ENCODE peak calls at places on chromosomes 7 and 10, in five cellular contexts. I, X, J, C and B are unnamed samples. For H3F3A, the result is how much of the 10 kb centered on the place peaks cover.

GRCh38 chr7:44767912-44768662 is 19.4 kb downstream of the ZMIZ2 start:
- DNase-seq in C (peak), J (peak), I (no peak), X (peak), B (peak)

GRCh38 chr7:121766676-121767075 is 106.3 kb upstream of the PTPRZ1 start:
- DNase-seq in X (no peak), I (no peak), J (no peak), C (no peak), B (no peak)

GRCh38 chr10:87547734-87548311 is 43.1 kb downstream of the MINPP1 start:
- DNase-seq in I (peak), J (no peak), X (peak), C (no peak), B (no peak)

GRCh38 chr7:19928247-19928646 is 154.8 kb upstream of the TMEM196 start:
- DNase-seq in X (peak), J (no peak), I (no peak), C (no peak), B (no peak)

GRCh38 chr7:107027208-107027607 is 17.3 kb upstream of the PRKAR2B start:
- DNase-seq in C (no peak), J (no peak), I (no peak), X (no peak), B (no peak)

GRCh38 chr10:13092446-13093102 is 7.4 kb upstream of the OPTN start:
- DNase-seq in X (peak), I (no peak), C (no peak), J (no peak), B (no peak)

GRCh38 chr10:95814011-95814727 is 58.2 kb downstream of the ENTPD1 start:
- DNase-seq in I (peak), X (peak), C (no peak), J (no peak), B (peak)

GRCh38 chr10:80460399-80461207 is 6.5 kb downstream of the TSPAN14 start:
- DNase-seq in X (peak), J (no peak), C (no peak), I (peak), B (peak)

GRCh38 chr7:150586068-150586777 is 19.0 kb downstream of the GIMAP4 start:
- DNase-seq in J (no peak), C (no peak), I (no peak), X (no peak), B (no peak)

GRCh38 chr10:31134303-31134928 is 102.8 kb upstream of the ZNF438 start:
- DNase-seq in J (no peak), C (no peak), I (peak), X (peak), B (peak)

GRCh38 chr10:76033457-76034196 is 602.2 kb downstream of the LRMDA start:
- DNase-seq in X (peak), I (peak), C (no peak), J (no peak), B (no peak)

GRCh38 chr7:72781161-72781560 is 46.8 kb downstream of the TYW1B start:
- DNase-seq in X (no peak), J (no peak), I (peak), C (no peak), B (no peak)

GRCh38 chr10:24756283-24756682 is 32.6 kb upstream of the ARHGAP21 start:
- DNase-seq in C (no peak), I (no peak), J (no peak), X (no peak), B (no peak)

GRCh38 chr7:54780490-54780889 is 21.5 kb upstream of the SEC61G start:
- DNase-seq in C (no peak), X (no peak), I (no peak), J (no peak), B (no peak)

GRCh38 chr10:35642023-35642792 is at the start of gene FZD8:
- DNase-seq in X (peak), J (peak), I (peak), C (peak), B (no peak)

GRCh38 chr10:57961487-57961886 is 306.2 kb downstream of the IPMK start:
- DNase-seq in J (no peak), X (no peak), I (no peak), C (no peak), B (no peak)

GRCh38 chr10:89426230-89426868 is 12.0 kb downstream of the IFIT5 start:
- DNase-seq in C (peak), X (peak), J (peak), I (peak), B (no peak)

GRCh38 chr7:128833148-128833938 is 3.1 kb downstream of the FLNC start:
- DNase-seq in X (peak), J (no peak), C (peak), I (peak), B (no peak)

GRCh38 chr7:31022117-31022516 is 30.0 kb upstream of the ADCYAP1R1 start:
- DNase-seq in I (no peak), C (no peak), X (no peak), J (no peak), B (no peak)

GRCh38 chr7:100100420-100101015 is 679 bp downstream of the MCM7 start:
- DNase-seq in J (peak), C (peak), X (peak), I (peak), B (peak)
- H3F3A ChIP-seq in J (under half), C (under half), X (under half), I (half or more), B (half or more)

GRCh38 chr7:32515890-32516550 is 20.7 kb downstream of the AVL9 start:
- DNase-seq in C (no peak), J (no peak), X (peak), I (no peak), B (no peak)
- H3K27ac ChIP-seq in C (no peak), J (no peak), X (peak), I (no peak), B (no peak)

DNA sequence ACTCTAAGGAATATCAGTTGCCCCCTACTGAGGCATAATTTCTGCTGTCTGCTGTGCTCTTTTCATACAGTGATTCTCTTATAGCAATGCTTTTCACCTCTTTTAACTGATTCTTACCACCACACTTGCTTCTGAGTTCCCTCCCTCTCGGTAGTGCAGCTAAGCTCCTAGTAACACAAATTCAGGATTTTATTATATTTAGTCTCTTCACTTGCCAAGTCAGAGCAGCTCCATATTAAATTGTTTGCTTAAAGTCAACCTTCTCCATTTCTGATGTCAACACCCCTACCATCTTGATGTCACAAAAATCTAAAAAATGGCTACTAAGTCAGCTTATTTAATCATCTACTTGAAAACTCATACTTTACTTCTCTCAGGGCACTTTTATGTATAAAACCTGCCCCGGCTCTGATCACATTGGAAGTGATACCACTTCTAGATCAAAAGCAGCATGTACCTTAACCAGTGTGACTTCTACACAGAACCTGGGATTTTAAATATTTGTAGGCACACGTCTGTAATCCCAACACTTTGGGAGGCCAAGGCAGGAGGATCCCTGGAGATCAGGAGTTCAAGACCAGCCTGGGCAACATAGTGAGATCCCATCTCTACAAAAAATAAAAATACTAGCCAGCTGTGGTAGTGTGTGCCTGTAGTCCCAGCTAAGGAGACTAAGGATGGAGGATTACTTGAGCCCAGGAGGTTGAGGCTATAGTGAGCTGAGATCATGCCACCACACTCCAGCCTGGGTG is 55.3 kb downstream of the GDI2 start:
- DNase-seq in I (no peak), X (no peak), C (no peak), J (no peak), B (no peak)
- H3F3A ChIP-seq in I (under half), X (half or more), C (under half), J (under half), B (under half)

GRCh38 chr10:51422311-51423120 is 276.9 kb downstream of the CSTF2T start:
- DNase-seq in I (peak), C (peak), J (peak), X (peak), B (peak)
- H3K27ac ChIP-seq in I (no peak), C (no peak), J (no peak), X (no peak), B (no peak)

GRCh38 chr10:51344371-51344770 is 270.1 kb downstream of the PRKG1 start:
- DNase-seq in I (no peak), C (no peak), J (no peak), X (no peak), B (no peak)
- H3F3A ChIP-seq in I (under half), C (under half), J (under half), X (under half), B (under half)

GRCh38 chr10:123474700-123475099 is 191.5 kb upstream of the GPR26 start:
- DNase-seq in C (no peak), X (no peak), I (no peak), J (no peak), B (no peak)
- H3K27ac ChIP-seq in C (no peak), X (no peak), I (no peak), J (no peak), B (no peak)

GRCh38 chr10:44776181-44776580 is 135.0 kb upstream of the TMEM72 start:
- DNase-seq in J (no peak), X (no peak), C (no peak), I (no peak), B (no peak)

GRCh38 chr10:44775402-44775741 is 135.8 kb upstream of the TMEM72 start:
- DNase-seq in J (no peak), X (no peak), C (no peak), I (no peak), B (no peak)

GRCh38 chr10:44779511-44779910 is 131.6 kb upstream of the TMEM72 start:
- DNase-seq in C (no peak), X (no peak), J (no peak), I (no peak), B (no peak)

GRCh38 chr10:44773565-44773964 is 137.6 kb upstream of the TMEM72 start:
- DNase-seq in I (peak), J (no peak), X (no peak), C (no peak), B (no peak)

GRCh38 chr10:44774676-44775401 is 136.3 kb upstream of the TMEM72 start:
- DNase-seq in C (no peak), X (peak), J (no peak), I (no peak), B (no peak)
- H3F3A ChIP-seq in C (under half), X (under half), J (under half), I (under half), B (under half)

DNA sequence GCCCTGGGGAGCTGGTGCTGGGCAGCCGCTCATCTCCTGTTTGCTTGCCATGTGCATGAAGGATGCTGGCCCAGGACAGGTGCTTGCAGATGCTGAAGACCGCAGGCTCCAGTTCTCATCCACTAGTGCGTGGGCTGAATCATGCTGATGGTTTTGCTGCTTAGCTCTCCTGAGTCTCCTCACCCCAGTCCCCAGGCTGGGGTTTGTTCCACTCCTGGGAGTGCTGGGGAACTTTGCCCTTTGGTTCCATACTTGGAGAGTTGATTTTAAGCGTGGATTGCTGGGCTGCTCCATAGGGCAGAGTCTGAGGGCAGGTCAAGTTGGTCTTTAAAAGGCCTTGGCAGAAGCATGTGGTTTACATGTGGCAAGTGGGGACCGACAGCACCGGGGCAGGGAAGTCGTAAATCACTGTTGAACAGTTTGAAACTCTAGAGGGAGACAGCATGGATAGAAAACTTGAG is 9.1 kb downstream of the DYNC2I1 start:
- DNase-seq in J (no peak), X (no peak), C (no peak), I (no peak), B (no peak)
- H3K27ac ChIP-seq in J (no peak), X (no peak), C (no peak), I (no peak), B (no peak)